ENCODE peak calls at places on chromosomes 3 and 15, in five cellular contexts. S is A549, W is HepG2, R is IMR-90, V is K562. Q is an unnamed sample.

GRCh38 chr3:148075829-148076716 is 621.6 kb upstream of the AGTR1 start:
- DNase-seq in R (peak), S (peak), W (peak), V (peak), Q (no peak)

GRCh38 chr3:78070188-78070587 is 1030.3 kb downstream of the ROBO2 start:
- DNase-seq in R (no peak), W (no peak), V (no peak), S (no peak), Q (no peak)

GRCh38 chr3:54967586-54968244 is 39.9 kb upstream of the LRTM1 start:
- DNase-seq in V (no peak), W (no peak), R (peak), S (peak), Q (no peak)

GRCh38 chr3:27535809-27536392 is 51.7 kb upstream of the SLC4A7 start:
- DNase-seq in W (no peak), R (peak), S (peak), V (no peak), Q (no peak)

GRCh38 chr3:67154429-67154828 is 156.3 kb downstream of the KBTBD8 start:
- DNase-seq in S (no peak), R (no peak), V (no peak), W (peak), Q (no peak)

GRCh38 chr3:17290894-17291293 is 406.1 kb downstream of the PLCL2 start:
- DNase-seq in V (no peak), W (no peak), S (no peak), R (no peak), Q (no peak)

GRCh38 chr15:71115567-71116351 is 488 bp downstream of the THSD4 start:
- DNase-seq in V (no peak), W (no peak), S (peak), R (peak), Q (no peak)

GRCh38 chr3:71629289-71630252 is 46.0 kb upstream of the FOXP1 start:
- DNase-seq in W (no peak), R (peak), V (no peak), S (no peak), Q (no peak)

GRCh38 chr3:46670891-46671427 is 22.5 kb downstream of the ALS2CL start:
- DNase-seq in S (no peak), W (no peak), V (no peak), R (no peak), Q (no peak)

GRCh38 chr3:9110316-9110715 is 139.1 kb downstream of the SRGAP3 start:
- DNase-seq in S (no peak), W (no peak), R (no peak), V (no peak), Q (no peak)

GRCh38 chr15:59550520-59550919 is 61.1 kb upstream of the GCNT3 start:
- DNase-seq in R (no peak), W (no peak), V (no peak), S (no peak), Q (no peak)

GRCh38 chr3:9947025-9947995 is 4.9 kb downstream of the PRRT3 start:
- DNase-seq in W (peak), S (peak), R (peak), V (no peak), Q (no peak)

GRCh38 chr3:69739204-69740102 is at the start of gene MITF:
- DNase-seq in V (peak), R (peak), W (peak), S (peak), Q (peak)

GRCh38 chr3:43759297-43759782 is 68.6 kb downstream of the ABHD5 start:
- DNase-seq in W (peak), V (peak), S (peak), R (peak), Q (no peak)

GRCh38 chr3:150763122-150763840 is at the start of gene SIAH2:
- DNase-seq in R (peak), W (peak), S (peak), V (peak), Q (peak)

GRCh38 chr3:19250959-19251610 is 102.8 kb downstream of the KCNH8 start:
- DNase-seq in W (peak), R (no peak), S (no peak), V (no peak), Q (no peak)

GRCh38 chr3:52381623-52382022 is 63.3 kb downstream of the SEMA3G start:
- DNase-seq in W (no peak), S (no peak), V (no peak), R (no peak), Q (no peak)

GRCh38 chr3:52383446-52383845 is 61.5 kb downstream of the SEMA3G start:
- DNase-seq in R (no peak), W (no peak), V (no peak), S (no peak), Q (no peak)

GRCh38 chr3:52379610-52380009 is 63.5 kb downstream of the DNAH1 start:
- DNase-seq in R (no peak), V (no peak), W (no peak), S (no peak), Q (no peak)

GRCh38 chr3:52384009-52384761 is 60.7 kb downstream of the SEMA3G start:
- DNase-seq in V (no peak), W (no peak), S (no peak), R (no peak), Q (no peak)

GRCh38 chr3:52380023-52380422 is 63.9 kb downstream of the DNAH1 start:
- DNase-seq in V (peak), R (no peak), W (no peak), S (no peak), Q (no peak)
- TF ChIP-seq POLR2A in V (no peak), R (no peak), W (no peak), S (no peak), Q (no peak)

GRCh38 chr3:50303038-50303815 is at the start of gene HYAL1:
- DNase-seq in S (peak), V (peak), W (peak), R (no peak), Q (no peak)
- TF ChIP-seq SMC3 in S (no peak), V (no peak), W (peak), R (no peak), Q (no peak)

GRCh38 chr3:98561727-98562521 is 30.1 kb downstream of the GPR15 start:
- DNase-seq in V (no peak), S (no peak), W (no peak), R (peak), Q (no peak)
- TF ChIP-seq POLR2A in V (no peak), S (no peak), W (no peak), R (no peak), Q (peak)

DNA sequence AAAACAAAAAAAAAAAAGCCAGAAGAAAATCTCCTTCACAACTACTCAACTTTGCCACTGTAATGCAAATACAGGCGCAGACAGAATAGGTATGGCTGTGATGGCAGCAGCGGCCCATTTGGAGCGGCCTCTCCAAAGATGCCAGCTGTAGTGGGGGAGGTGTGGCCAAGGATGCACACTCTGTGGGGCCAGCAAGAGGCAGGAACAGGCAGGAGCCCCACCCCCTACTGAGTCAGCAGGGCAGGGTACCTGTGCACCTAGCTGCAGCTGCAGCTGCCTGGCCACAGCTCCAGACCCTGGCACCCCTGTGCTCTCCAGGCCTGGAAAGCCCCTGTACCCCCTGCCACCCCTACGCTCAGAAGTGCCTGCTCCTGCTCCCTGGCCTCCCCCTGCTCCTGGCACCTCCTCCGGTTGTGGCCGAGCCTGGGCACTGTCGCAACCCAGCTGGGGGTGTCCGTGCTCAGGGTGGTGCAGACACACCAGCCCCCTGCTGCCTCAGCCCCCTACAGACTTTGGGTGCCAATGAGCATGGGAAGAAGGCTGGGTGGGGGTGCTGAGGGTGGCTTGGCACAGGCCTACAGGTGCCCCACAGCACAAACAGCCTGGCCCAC is 312.7 kb downstream of the ULK4 start:
- DNase-seq in W (no peak), R (no peak), S (no peak), V (no peak), Q (no peak)
- TF ChIP-seq SMC3 in W (no peak), R (no peak), S (no peak), V (no peak), Q (no peak)

DNA sequence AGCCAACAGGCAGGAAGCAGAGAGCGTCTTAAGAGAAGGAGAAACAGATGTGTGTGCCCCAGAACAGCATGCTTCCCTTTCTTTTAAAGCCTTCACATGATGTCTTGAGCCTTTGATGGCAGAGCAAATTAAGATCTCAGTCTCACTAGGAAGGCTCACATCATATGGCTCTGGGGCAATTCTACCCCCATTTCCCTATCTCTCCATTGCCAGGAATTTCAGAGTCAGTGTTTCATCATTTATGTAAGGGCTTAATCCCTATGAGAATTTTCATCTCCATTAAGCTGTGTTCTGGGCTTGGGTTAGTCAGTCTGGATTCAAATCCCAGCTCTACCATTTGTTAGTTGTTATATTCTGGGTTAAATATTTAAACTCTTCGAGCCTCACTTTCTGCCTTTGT is 41.4 kb upstream of the GLCE start:
- DNase-seq in W (no peak), V (no peak), S (no peak), R (no peak), Q (no peak)
- TF ChIP-seq POLR2A in W (no peak), V (no peak), S (no peak), R (no peak), Q (no peak)

DNA sequence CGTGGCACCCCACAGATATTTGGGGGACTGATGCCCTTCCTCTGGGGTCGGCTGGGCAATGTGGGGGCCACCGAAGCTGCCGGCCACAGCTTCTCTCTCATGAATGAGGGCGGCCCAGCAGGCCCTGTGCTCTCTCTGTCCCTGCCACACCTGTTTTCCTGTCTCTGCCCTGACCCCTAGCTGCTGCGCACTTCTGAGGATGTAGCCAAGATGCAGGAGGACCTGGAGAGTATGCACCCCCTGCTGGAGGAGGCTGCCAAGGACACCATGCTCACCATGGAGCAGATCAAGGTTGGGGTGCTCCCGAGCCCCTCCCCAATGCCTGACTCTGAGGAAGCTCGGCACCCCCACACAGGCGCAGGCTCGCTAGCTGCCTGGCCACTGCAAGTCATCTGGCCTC is 59.7 kb downstream of the SEMA3G start:
- DNase-seq in V (peak), S (peak), W (peak), R (peak), Q (no peak)
- TF ChIP-seq SMC3 in V (peak), S (peak), W (no peak), R (peak), Q (peak)

GRCh38 chr3:179147571-179148445 is at the start of gene PIK3CA:
- DNase-seq in R (peak), V (peak), S (peak), W (peak), Q (peak)
- TF ChIP-seq POLR2A in R (peak), V (peak), S (peak), W (peak), Q (peak)

Q was measured in GM12878.